ENCODE peak calls at places on chromosomes 16 and 17, in seven cellular contexts. D, P, B, A, V, U and F are unnamed samples. For H3K4me1, the result is how much of the 10 kb centered on the place peaks cover.

GRCh38 chr16:69482410-69482951 is 58.1 kb downstream of the CYB5B start:
- DNase-seq in D (peak), P (peak), B (peak), A (peak), V (no peak), U (peak), F (peak)

GRCh38 chr16:53207810-53208752 is 153.3 kb downstream of the CHD9 start:
- DNase-seq in D (peak), P (peak), B (peak), A (no peak), V (peak), U (no peak), F (peak)

GRCh38 chr17:80107231-80108021 is 6.0 kb downstream of the GAA start:
- DNase-seq in D (no peak), P (no peak), B (no peak), A (peak), V (no peak), U (no peak), F (no peak)

GRCh38 chr17:7294614-7295153 is at the start of gene YBX2:
- DNase-seq in D (peak), P (peak), B (no peak), A (no peak), V (peak), U (peak), F (no peak)

GRCh38 chr17:58308173-58308984 is 20.2 kb downstream of the TSPOAP1 start:
- DNase-seq in D (no peak), P (no peak), B (no peak), A (peak), V (no peak), U (no peak), F (peak)

GRCh38 chr17:2691069-2691871 is 20.3 kb downstream of the CLUH start:
- DNase-seq in D (peak), P (no peak), B (no peak), A (peak), V (no peak), U (no peak), F (no peak)

GRCh38 chr16:69199382-69199781 is 12.4 kb downstream of the SNTB2 start:
- DNase-seq in D (peak), P (no peak), B (peak), A (no peak), V (no peak), U (no peak), F (no peak)

GRCh38 chr17:4304417-4305027 is 40.7 kb upstream of the ANKFY1 start:
- DNase-seq in D (no peak), P (peak), B (peak), A (no peak), V (peak), U (no peak), F (peak)

GRCh38 chr16:68762996-68763756 is 26.1 kb downstream of the CDH1 start:
- DNase-seq in D (no peak), P (no peak), B (no peak), A (no peak), V (no peak), U (no peak), F (no peak)

GRCh38 chr16:66616169-66616568 is 11.7 kb downstream of the CMTM3 start:
- DNase-seq in D (no peak), P (no peak), B (no peak), A (no peak), V (no peak), U (no peak), F (no peak)

GRCh38 chr16:87263418-87264052 is 53.7 kb downstream of the C16orf95 start:
- DNase-seq in D (no peak), P (no peak), B (no peak), A (no peak), V (peak), U (no peak), F (no peak)

GRCh38 chr16:62225675-62226074 is 189.4 kb upstream of the CDH8 start:
- DNase-seq in D (no peak), P (peak), B (peak), A (no peak), V (no peak), U (peak), F (peak)

GRCh38 chr17:32192379-32192778 is 50.1 kb downstream of the RHOT1 start:
- DNase-seq in D (no peak), P (no peak), B (no peak), A (no peak), V (no peak), U (no peak), F (no peak)

GRCh38 chr16:30949655-30950515 is 1.0 kb downstream of the ORAI3 start:
- DNase-seq in D (peak), P (no peak), B (peak), A (peak), V (peak), U (peak), F (peak)

GRCh38 chr17:65455972-65456343 is 105.5 kb downstream of the AXIN2 start:
- DNase-seq in D (peak), P (peak), B (no peak), A (no peak), V (no peak), U (no peak), F (peak)

GRCh38 chr16:63806794-63807506 is 1314.9 kb downstream of the CDH11 start:
- DNase-seq in D (no peak), P (no peak), B (no peak), A (no peak), V (no peak), U (no peak), F (no peak)

GRCh38 chr17:57050303-57050702 is 34.7 kb upstream of the AKAP1 start:
- DNase-seq in D (no peak), P (no peak), B (no peak), A (no peak), V (no peak), U (no peak), F (no peak)

GRCh38 chr16:6958184-6958583 is 374.5 kb upstream of the RBFOX1 start:
- DNase-seq in D (no peak), P (no peak), B (no peak), A (no peak), V (no peak), U (no peak), F (no peak)

GRCh38 chr17:40779181-40779909 is 3.0 kb downstream of the KRT27 start:
- DNase-seq in D (no peak), P (peak), B (no peak), A (no peak), V (no peak), U (no peak), F (no peak)
- H3K4me3 ChIP-seq in D (no peak), P (peak), B (no peak), A (no peak), V (no peak), U (no peak), F (no peak)

DNA sequence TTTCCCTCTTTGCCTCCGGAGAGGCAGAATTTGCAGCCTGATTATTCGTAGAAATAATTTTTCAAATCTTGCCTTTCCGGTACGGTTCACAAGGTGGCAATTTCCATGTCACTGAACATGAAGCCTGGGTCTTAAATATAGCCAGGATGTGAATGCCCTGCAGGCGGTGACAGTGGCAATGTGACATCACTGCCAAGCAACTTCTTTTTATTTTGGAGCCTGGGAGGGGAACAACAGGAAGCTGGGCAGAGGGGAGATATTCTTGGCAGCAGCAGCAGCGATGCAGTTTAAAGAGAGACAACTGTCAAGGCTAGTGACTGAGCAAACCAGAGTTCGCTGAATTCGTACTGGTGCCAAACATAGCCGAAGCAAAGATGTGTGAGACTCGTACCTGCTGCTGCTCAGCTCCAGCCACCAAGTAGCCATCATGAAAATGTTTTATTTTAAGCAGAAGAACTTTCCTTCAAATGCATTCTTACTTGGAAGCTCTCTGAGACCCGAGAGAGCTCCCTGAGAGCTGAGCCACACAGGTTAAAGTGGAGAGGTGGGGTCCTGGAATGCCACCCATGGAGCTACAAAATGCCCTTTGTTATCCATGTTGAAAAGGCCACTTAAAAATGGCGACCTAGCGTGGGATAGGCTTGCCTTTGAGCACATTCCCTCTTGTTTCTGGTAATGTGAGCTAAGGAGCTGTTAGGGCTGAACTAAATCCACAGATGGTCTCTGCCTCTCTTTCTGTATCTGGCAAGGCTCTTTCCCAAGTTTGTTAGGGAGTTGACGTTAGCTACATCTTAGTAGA is 171.3 kb downstream of the SNX29 start:
- DNase-seq in D (no peak), P (peak), B (no peak), A (no peak), V (no peak), U (no peak), F (peak)
- H3K27ac ChIP-seq in D (no peak), P (no peak), B (no peak), A (no peak), V (no peak), U (peak), F (peak)

GRCh38 chr16:3073448-3073847 is 8.0 kb downstream of the IL32 start:
- DNase-seq in D (no peak), P (no peak), B (no peak), A (no peak), V (no peak), U (no peak), F (no peak)
- H3K4me1 ChIP-seq in D (under half), P (under half), B (under half), A (under half), V (under half), U (under half), F (under half)

DNA sequence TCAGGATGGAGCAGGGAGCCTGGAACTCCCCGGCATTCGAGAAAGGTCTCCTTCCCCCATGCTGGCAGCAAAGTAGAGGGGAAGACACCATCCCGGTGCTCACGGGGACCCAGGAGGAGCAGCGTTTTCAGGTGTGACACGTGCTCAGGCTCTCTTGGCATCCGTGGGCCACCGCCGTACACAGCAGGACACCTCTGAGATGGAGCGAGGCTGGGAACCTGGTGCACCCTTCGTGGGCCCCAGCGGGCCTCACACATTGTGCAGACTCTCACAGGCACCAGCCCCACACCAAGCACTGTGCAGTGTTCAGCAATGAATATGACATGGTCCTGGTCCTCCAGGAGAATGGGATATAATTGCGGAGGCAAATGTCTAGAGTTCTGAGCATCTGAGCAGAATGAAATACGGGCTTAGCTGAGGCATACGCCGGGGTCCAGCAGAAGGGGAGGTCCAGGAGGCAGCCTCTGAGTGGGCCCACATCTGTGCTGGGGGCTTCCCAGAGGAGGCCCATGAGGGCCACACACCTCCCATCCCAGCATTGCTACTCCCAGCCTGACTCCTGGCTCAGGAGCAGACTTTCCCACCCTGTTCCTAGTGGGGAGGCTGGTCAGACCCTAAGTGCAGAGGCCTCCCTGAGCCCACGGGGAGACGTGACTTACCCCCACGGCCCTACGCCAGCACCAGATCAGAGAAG is 72.6 kb downstream of the ABR start:
- DNase-seq in D (no peak), P (no peak), B (no peak), A (no peak), V (no peak), U (no peak), F (no peak)
- H3K4me3 ChIP-seq in D (no peak), P (no peak), B (no peak), A (peak), V (peak), U (peak), F (no peak)

DNA sequence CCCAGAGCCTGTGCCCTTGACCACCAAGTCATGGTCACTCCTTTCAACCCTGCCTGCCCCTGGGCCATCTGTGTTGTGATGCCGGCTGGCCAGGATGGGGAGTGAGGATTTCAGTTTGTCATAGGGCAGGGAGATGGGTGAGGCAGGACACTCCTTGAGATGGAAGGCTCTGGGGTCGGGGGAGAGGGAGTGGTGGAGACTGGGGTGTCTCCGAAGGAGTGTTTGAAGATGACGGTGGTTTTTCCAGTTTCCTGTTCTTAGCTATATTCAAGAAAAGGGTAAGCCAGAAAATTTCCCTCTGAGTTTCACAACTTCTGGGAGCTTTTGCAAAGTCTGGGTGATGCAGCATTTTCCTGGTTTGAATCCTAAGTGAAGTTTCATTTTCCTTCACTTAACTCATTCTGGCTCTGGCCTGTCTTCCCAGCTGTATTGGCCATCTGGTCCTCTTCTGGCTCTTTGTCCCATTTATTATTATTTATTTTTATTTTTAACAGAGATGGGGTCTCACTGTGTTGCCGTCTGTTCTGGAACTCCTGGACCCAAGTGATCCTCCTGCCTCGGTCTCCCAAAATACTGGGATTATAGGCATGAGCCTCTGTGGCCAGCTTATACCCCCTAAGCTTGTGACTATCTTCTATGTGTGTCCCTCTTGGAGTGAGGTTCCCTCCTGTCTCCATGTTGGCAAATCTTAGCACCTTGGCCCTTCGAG is 27.7 kb downstream of the ABCC1 start:
- DNase-seq in D (peak), P (no peak), B (peak), A (no peak), V (no peak), U (no peak), F (no peak)
- H3K27ac ChIP-seq in D (peak), P (no peak), B (peak), A (peak), V (no peak), U (peak), F (no peak)

GRCh38 chr16:2955438-2955778 is 8.7 kb upstream of the KREMEN2 start:
- DNase-seq in D (no peak), P (no peak), B (no peak), A (no peak), V (no peak), U (no peak), F (no peak)

GRCh38 chr16:2954647-2955381 is 9.3 kb upstream of the KREMEN2 start:
- DNase-seq in D (no peak), P (no peak), B (no peak), A (no peak), V (no peak), U (no peak), F (no peak)

GRCh38 chr16:2956566-2956956 is 7.5 kb upstream of the KREMEN2 start:
- DNase-seq in D (no peak), P (no peak), B (no peak), A (no peak), V (no peak), U (no peak), F (no peak)

GRCh38 chr16:2954228-2954627 is 9.8 kb upstream of the KREMEN2 start:
- DNase-seq in D (no peak), P (no peak), B (no peak), A (no peak), V (no peak), U (no peak), F (no peak)

GRCh38 chr16:2955779-2956565 is 8.1 kb upstream of the KREMEN2 start:
- DNase-seq in D (no peak), P (no peak), B (no peak), A (no peak), V (no peak), U (no peak), F (no peak)
- H3K4me1 ChIP-seq in D (under half), P (under half), B (under half), A (under half), V (under half), U (under half), F (under half)